ENCODE peak calls at places on chromosomes 3 and 15, in nine cellular contexts. H is ovary, Y is esophagus muscularis mucosa, S is adrenal gland, K is heart left ventricle, V is Peyer's patch, Q is A549, D is uterus, L is stomach. G is an unnamed sample.
A peak's percentile ranks its signal among the peaks of the same experiment; 100 is the strongest.

GRCh38 chr15:32113224-32113623 is 82.9 kb downstream of the CHRNA7 start:
- DNase-seq in H (no peak), S (no peak), Q (no peak), K (no peak), V (no peak), L (no peak), Y (peak; percentile 55), D (no peak), G (no peak)

GRCh38 chr15:97196066-97197027 is 764.2 kb upstream of the ARRDC4 start:
- DNase-seq in K (no peak), D (no peak), S (no peak), V (no peak), L (no peak), Q (no peak), Y (no peak), H (no peak), G (no peak)

GRCh38 chr3:56974242-56974945 is 86.1 kb upstream of the SPATA12 start:
- DNase-seq in D (no peak), Y (no peak), S (no peak), H (peak; percentile 70), V (no peak), L (no peak), Q (no peak), K (no peak), G (no peak)

GRCh38 chr15:62453356-62453755 is 288.3 kb upstream of the C2CD4B start:
- DNase-seq in L (no peak), Q (no peak), Y (no peak), D (no peak), S (no peak), V (no peak), H (no peak), K (no peak), G (no peak)

GRCh38 chr3:123605789-123606234 is 21.0 kb upstream of the HACD2 start:
- DNase-seq in Q (peak; percentile 80), V (no peak), Y (no peak), L (no peak), D (no peak), H (no peak), K (no peak), S (no peak), G (no peak)

GRCh38 chr3:14605070-14605469 is 46.5 kb upstream of the CCDC174 start:
- DNase-seq in S (no peak), K (no peak), Y (no peak), D (no peak), H (no peak), L (peak; percentile 46), Q (peak; percentile 56), V (no peak), G (no peak)

GRCh38 chr3:11749486-11749885 is 97.2 kb downstream of the TAMM41 start:
- DNase-seq in D (no peak), L (no peak), V (no peak), K (no peak), S (no peak), H (no peak), Q (no peak), Y (no peak), G (no peak)

GRCh38 chr3:40800343-40800742 is 275.6 kb downstream of the ZNF621 start:
- DNase-seq in K (no peak), V (no peak), H (peak; percentile 27), L (no peak), Y (peak; percentile 91), D (peak; percentile 29), S (peak; percentile 64), Q (peak; percentile 43), G (peak; percentile 21)

GRCh38 chr3:189186093-189186492 is 14.3 kb downstream of the TPRG1 start:
- DNase-seq in V (no peak), Q (no peak), D (no peak), S (peak; percentile 68), Y (no peak), K (peak; percentile 44), H (no peak), L (no peak), G (peak; percentile 41)

GRCh38 chr3:21826416-21826815 is 75.4 kb upstream of the ZNF385D start:
- DNase-seq in Q (no peak), S (no peak), V (no peak), D (no peak), K (no peak), Y (no peak), H (no peak), L (no peak), G (no peak)

GRCh38 chr15:51524376-51524775 is 98.2 kb downstream of the DMXL2 start:
- DNase-seq in S (no peak), K (no peak), Q (no peak), H (no peak), V (no peak), Y (no peak), D (no peak), L (no peak), G (no peak)

GRCh38 chr3:138594150-138594934 is at the start of gene CEP70:
- DNase-seq in K (peak; percentile 97), H (peak; percentile 97), Q (peak; percentile 91), S (peak; percentile 95), V (peak; percentile 93), L (peak; percentile 95), Y (peak; percentile 98), D (peak; percentile 96), G (peak; percentile 97)

GRCh38 chr15:80310776-80311175 is 58.8 kb upstream of the CTXND1 start:
- DNase-seq in D (no peak), K (no peak), V (no peak), H (no peak), L (no peak), Y (no peak), Q (no peak), S (no peak), G (no peak)
- H3K9me3 ChIP-seq in D (no peaks in the 10 kb centered on the region), K (no peaks in the 10 kb centered on the region), V (no peaks in the 10 kb centered on the region), H (no peaks in the 10 kb centered on the region), L (no peaks in the 10 kb centered on the region), Y (no peaks in the 10 kb centered on the region), Q (no peaks in the 10 kb centered on the region), S (no peaks in the 10 kb centered on the region), G (no peaks in the 10 kb centered on the region)

GRCh38 chr3:141431411-141432378 is 55.1 kb upstream of the RASA2 start:
- DNase-seq in S (no peak), V (no peak), Y (no peak), D (peak; percentile 54), K (no peak), L (no peak), Q (no peak), H (no peak), G (no peak)
- TF ChIP-seq POLR2A in S (no peak), V (no peak), Y (peak; percentile 3), D (peak; percentile 49), K (no peak), L (no peak), Q (no peak), H (no peak), G (no peak)

GRCh38 chr15:46548989-46549388 is 914.2 kb downstream of the SQOR start:
- DNase-seq in L (no peak), K (no peak), S (no peak), V (no peak), D (no peak), H (no peak), Y (no peak), Q (no peak), G (no peak)
- H3K9me3 ChIP-seq in L (no peaks in the 10 kb centered on the region), K (no peaks in the 10 kb centered on the region), S (no peaks in the 10 kb centered on the region), V (no peaks in the 10 kb centered on the region), D (no peaks in the 10 kb centered on the region), H (no peaks in the 10 kb centered on the region), Y (no peaks in the 10 kb centered on the region), Q (no peaks in the 10 kb centered on the region), G (no peaks in the 10 kb centered on the region)

GRCh38 chr3:112133606-112134334 is 722 bp upstream of the GCSAM start:
- DNase-seq in Y (no peak), L (no peak), Q (no peak), D (no peak), K (no peak), V (no peak), S (no peak), H (no peak), G (no peak)

GRCh38 chr3:112140584-112140983 is 7.5 kb upstream of the GCSAM start:
- DNase-seq in Q (no peak), V (no peak), L (no peak), D (no peak), H (no peak), Y (no peak), S (no peak), K (no peak), G (no peak)

GRCh38 chr3:112136046-112136445 is 3.0 kb upstream of the GCSAM start:
- DNase-seq in V (no peak), K (no peak), S (no peak), L (no peak), H (no peak), D (no peak), Y (no peak), Q (no peak), G (no peak)

GRCh38 chr3:112134335-112135124 is 1.5 kb upstream of the GCSAM start:
- DNase-seq in K (no peak), Y (no peak), S (no peak), V (no peak), D (no peak), Q (no peak), H (no peak), L (no peak), G (no peak)

DNA sequence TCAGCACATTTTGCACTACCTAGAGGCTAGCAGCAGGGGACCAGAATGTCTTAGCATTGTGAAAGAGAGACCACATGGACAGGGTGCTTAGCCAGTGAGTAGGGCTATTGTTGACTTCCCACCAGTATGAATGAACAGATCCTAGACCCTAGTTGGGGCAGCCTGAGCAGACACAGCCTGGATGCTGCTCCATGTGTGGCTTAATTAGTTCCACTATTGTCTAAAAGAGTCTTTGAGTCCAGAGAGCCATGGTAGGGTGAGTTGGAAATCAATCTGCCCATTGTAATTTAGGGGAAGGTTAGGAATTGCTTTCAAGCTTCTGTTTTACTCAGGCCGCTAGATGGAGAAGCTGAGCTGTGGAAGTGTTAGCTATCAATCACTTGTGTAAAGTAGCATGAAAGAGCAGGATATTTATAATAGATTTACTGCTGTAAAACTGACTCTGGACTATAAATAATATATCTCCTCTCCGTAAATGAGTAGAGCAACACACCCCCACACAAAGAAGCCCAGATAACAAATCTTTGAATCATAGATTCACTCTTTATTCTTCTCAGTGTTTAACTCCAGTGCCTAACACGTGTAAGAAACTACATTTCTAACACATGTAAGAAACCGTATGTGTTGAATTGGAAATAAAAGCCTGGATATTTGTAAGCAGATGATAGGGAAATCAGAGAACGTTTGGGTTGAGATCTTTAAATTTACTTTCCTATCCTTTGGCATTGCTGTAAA is 4.1 kb upstream of the GCSAM start:
- DNase-seq in K (no peak), S (no peak), H (no peak), V (no peak), Y (no peak), Q (peak; percentile 65), D (no peak), L (no peak), G (no peak)
- TF ChIP-seq POLR2A in K (no peak), S (no peak), H (no peak), V (no peak), Y (no peak), Q (no peak), D (no peak), L (no peak), G (no peak)

GRCh38 chr15:69200773-69201745 is 40.6 kb downstream of the GLCE start:
- DNase-seq in V (no peak), L (no peak), Q (peak; percentile 11), S (no peak), Y (no peak), K (no peak), D (no peak), H (no peak), G (no peak)

GRCh38 chr15:69210574-69210973 is 50.1 kb downstream of the GLCE start:
- DNase-seq in H (no peak), Y (no peak), L (no peak), D (no peak), S (no peak), K (no peak), V (no peak), Q (no peak), G (no peak)

GRCh38 chr15:69209661-69210060 is 49.2 kb downstream of the GLCE start:
- DNase-seq in V (no peak), S (no peak), K (no peak), Q (no peak), D (no peak), L (no peak), H (no peak), Y (no peak), G (no peak)

GRCh38 chr15:69206079-69206478 is 45.6 kb downstream of the GLCE start:
- DNase-seq in H (no peak), Y (no peak), D (no peak), Q (no peak), S (no peak), V (no peak), L (no peak), K (no peak), G (no peak)
- H3K9me3 ChIP-seq in H (no peaks in the 10 kb centered on the region), Y (no peaks in the 10 kb centered on the region), D (no peaks in the 10 kb centered on the region), Q (no peaks in the 10 kb centered on the region), S (no peaks in the 10 kb centered on the region), V (no peaks in the 10 kb centered on the region), L (no peaks in the 10 kb centered on the region), K (peaks cover 3% of the 10 kb centered on the region), G (no peaks in the 10 kb centered on the region)